ENCODE peak calls at places on chromosome 12, in nine cellular contexts. I, J, Z, C, Y, O, A, U and R are unnamed samples.

GRCh38 chr12:113932411-113933196 is 33.5 kb downstream of the RBM19 start:
- DNase-seq in I (no peak), J (no peak), Z (no peak), C (peak; percentile 53), Y (no peak), O (no peak), A (peak; percentile 3), U (no peak), R (no peak)

GRCh38 chr12:132444957-132445883 is 44.7 kb upstream of the FBRSL1 start:
- DNase-seq in I (peak; percentile 84), J (no peak), Z (peak; percentile 78), C (no peak), Y (no peak), O (no peak), A (no peak), U (peak; percentile 84), R (peak; percentile 96)

GRCh38 chr12:10849425-10849878 is at the start of gene PRR4:
- DNase-seq in I (no peak), J (no peak), Z (no peak), C (no peak), Y (peak; percentile 9), O (no peak), A (no peak), U (no peak), R (no peak)

GRCh38 chr12:18578191-18578590 is 159.6 kb downstream of the PLCZ1 start:
- DNase-seq in I (no peak), J (no peak), Z (no peak), C (peak; percentile 41), Y (no peak), O (peak; percentile 65), A (peak; percentile 34), U (no peak), R (no peak)

GRCh38 chr12:15158114-15158513 is 63.1 kb downstream of the RERG start:
- DNase-seq in I (no peak), J (no peak), Z (no peak), C (no peak), Y (no peak), O (no peak), A (no peak), U (no peak), R (no peak)

GRCh38 chr12:16950041-16950677 is 344.2 kb upstream of the LMO3 start:
- DNase-seq in I (no peak), J (no peak), Z (no peak), C (no peak), Y (peak; percentile 15), O (no peak), A (no peak), U (no peak), R (no peak)

GRCh38 chr12:13171921-13172859 is 24.3 kb upstream of the EMP1 start:
- DNase-seq in I (no peak), J (no peak), Z (no peak), C (peak; percentile 82), Y (no peak), O (peak; percentile 95), A (peak; percentile 72), U (no peak), R (no peak)

GRCh38 chr12:96502477-96502876 is 13.1 kb downstream of the CFAP54 start:
- DNase-seq in I (peak; percentile 22), J (no peak), Z (no peak), C (no peak), Y (no peak), O (peak; percentile 63), A (no peak), U (no peak), R (no peak)

GRCh38 chr12:94620611-94621010 is 29.7 kb downstream of the TMCC3 start:
- DNase-seq in I (no peak), J (no peak), Z (no peak), C (no peak), Y (no peak), O (no peak), A (no peak), U (no peak), R (no peak)

GRCh38 chr12:94832105-94832504 is 171.4 kb downstream of the NDUFA12 start:
- DNase-seq in I (no peak), J (no peak), Z (no peak), C (no peak), Y (no peak), O (no peak), A (no peak), U (no peak), R (no peak)

GRCh38 chr12:132710062-132710421 is 600 bp upstream of the PGAM5 start:
- DNase-seq in I (no peak), J (no peak), Z (no peak), C (no peak), Y (no peak), O (no peak), A (no peak), U (no peak), R (peak; percentile 87)

GRCh38 chr12:107545737-107546363 is 139.7 kb upstream of the PWP1 start:
- DNase-seq in I (no peak), J (no peak), Z (no peak), C (peak; percentile 59), Y (no peak), O (no peak), A (peak; percentile 7), U (no peak), R (no peak)

GRCh38 chr12:62308201-62308600 is 48.0 kb downstream of the USP15 start:
- DNase-seq in I (no peak), J (no peak), Z (no peak), C (no peak), Y (no peak), O (no peak), A (no peak), U (no peak), R (no peak)

GRCh38 chr12:75666126-75666979 is 154.9 kb upstream of the KRR1 start:
- DNase-seq in I (no peak), J (no peak), Z (no peak), C (peak; percentile 43), Y (peak; percentile 49), O (peak; percentile 46), A (peak; percentile 60), U (no peak), R (no peak)

GRCh38 chr12:48004941-48005749 is 869 bp upstream of the COL2A1 start:
- DNase-seq in I (no peak), J (no peak), Z (no peak), C (no peak), Y (no peak), O (no peak), A (no peak), U (no peak), R (no peak)

GRCh38 chr12:125283521-125283920 is 218.3 kb downstream of the AACS start:
- DNase-seq in I (no peak), J (no peak), Z (no peak), C (no peak), Y (no peak), O (no peak), A (no peak), U (no peak), R (no peak)

GRCh38 chr12:459430-460258 is at the start of gene B4GALNT3:
- DNase-seq in I (peak; percentile 22), J (no peak), Z (no peak), C (peak; percentile 76), Y (peak; percentile 73), O (peak; percentile 45), A (peak; percentile 13), U (peak; percentile 20), R (peak; percentile 78)

GRCh38 chr12:5220835-5221234 is 177.2 kb downstream of the KCNA5 start:
- DNase-seq in I (peak; percentile 25), J (no peak), Z (no peak), C (no peak), Y (no peak), O (peak; percentile 14), A (peak; percentile 7), U (no peak), R (no peak)

GRCh38 chr12:122411537-122411936 is 10.9 kb downstream of the CLIP1 start:
- DNase-seq in I (no peak), J (no peak), Z (no peak), C (no peak), Y (no peak), O (no peak), A (no peak), U (no peak), R (no peak)

GRCh38 chr12:120944645-120945217 is 33.6 kb upstream of the HNF1A start:
- DNase-seq in I (peak; percentile 74), J (no peak), Z (no peak), C (peak; percentile 70), Y (peak; percentile 67), O (peak; percentile 57), A (peak; percentile 48), U (no peak), R (peak; percentile 71)

GRCh38 chr12:122126713-122127597 is 47.1 kb downstream of the IL31 start:
- DNase-seq in I (no peak), J (no peak), Z (no peak), C (no peak), Y (no peak), O (peak; percentile 52), A (no peak), U (peak; percentile 6), R (peak; percentile 51)

GRCh38 chr12:10559241-10559640 is 53.6 kb downstream of the EIF2S3B start:
- DNase-seq in I (no peak), J (no peak), Z (no peak), C (no peak), Y (no peak), O (no peak), A (no peak), U (no peak), R (peak; percentile 71)

GRCh38 chr12:18683603-18684002 is 54.2 kb downstream of the PLCZ1 start:
- DNase-seq in I (no peak), J (no peak), Z (no peak), C (peak; percentile 9), Y (no peak), O (peak; percentile 80), A (peak; percentile 57), U (no peak), R (no peak)

GRCh38 chr12:49744363-49744885 is 3.1 kb downstream of the TMBIM6 start:
- DNase-seq in I (no peak), J (no peak), Z (no peak), C (no peak), Y (no peak), O (no peak), A (no peak), U (no peak), R (no peak)

GRCh38 chr12:20514598-20514997 is 146.3 kb downstream of the PDE3A start:
- DNase-seq in I (no peak), J (peak; percentile 19), Z (no peak), C (no peak), Y (no peak), O (no peak), A (no peak), U (no peak), R (no peak)

GRCh38 chr12:60257063-60257462 is 661.2 kb downstream of the SLC16A7 start:
- DNase-seq in I (no peak), J (no peak), Z (no peak), C (peak; percentile 50), Y (peak; percentile 23), O (peak; percentile 74), A (peak; percentile 79), U (no peak), R (no peak)

GRCh38 chr12:14853966-14854365 is 10.6 kb upstream of the ART4 start:
- DNase-seq in I (no peak), J (no peak), Z (no peak), C (no peak), Y (no peak), O (no peak), A (peak; percentile 51), U (no peak), R (no peak)

GRCh38 chr12:127381043-127381668 is 885.8 kb upstream of the TMEM132C start:
- DNase-seq in I (peak; percentile 6), J (no peak), Z (no peak), C (peak; percentile 89), Y (peak; percentile 48), O (peak; percentile 50), A (peak; percentile 37), U (no peak), R (no peak)

GRCh38 chr12:123271182-123271491 is 519 bp downstream of the CDK2AP1 start:
- DNase-seq in I (peak; percentile 77), J (no peak), Z (no peak), C (peak; percentile 94), Y (peak; percentile 71), O (peak; percentile 69), A (peak; percentile 68), U (no peak), R (peak; percentile 95)

GRCh38 chr12:46358791-46359666 is 13.5 kb downstream of the SLC38A2 start:
- DNase-seq in I (no peak), J (no peak), Z (no peak), C (no peak), Y (no peak), O (no peak), A (peak; percentile 43), U (no peak), R (no peak)

GRCh38 chr12:75877588-75878381 is 153.8 kb downstream of the PHLDA1 start:
- DNase-seq in I (peak; percentile 20), J (no peak), Z (peak; percentile 37), C (peak; percentile 9), Y (peak; percentile 20), O (peak; percentile 13), A (no peak), U (no peak), R (no peak)